ENCODE peak calls at places on chromosomes 7 and 10, in eight cellular contexts. One of them, this sample, is unnamed.
A peak's percentile ranks its signal among the peaks of the same experiment; 100 is the strongest.

GRCh38 chr7:29647020-29647654 is 83.5 kb downstream of the PRR15 start:
- DNase-seq in AG04450: no peak
- DNase-seq in suprapubic skin: no peak
- DNase-seq in cardiac muscle cell: peak; percentile 9
- DNase-seq in stomach: no peak
- DNase-seq in heart left ventricle: no peak
- DNase-seq in transverse colon: no peak
- DNase-seq in psoas muscle: no peak
- DNase-seq in this sample: no peak

GRCh38 chr7:24717247-24717622 is 40.0 kb downstream of the GSDME start:
- DNase-seq in AG04450: no peak
- DNase-seq in suprapubic skin: no peak
- DNase-seq in cardiac muscle cell: no peak
- DNase-seq in stomach: no peak
- DNase-seq in heart left ventricle: no peak
- DNase-seq in transverse colon: no peak
- DNase-seq in psoas muscle: no peak
- DNase-seq in this sample: no peak

GRCh38 chr7:27160546-27161213 is 4.2 kb upstream of the HOXA7 start:
- DNase-seq in AG04450: peak; percentile 64
- DNase-seq in suprapubic skin: peak; percentile 94
- DNase-seq in cardiac muscle cell: peak; percentile 84
- DNase-seq in stomach: peak; percentile 88
- DNase-seq in heart left ventricle: peak; percentile 85
- DNase-seq in transverse colon: peak; percentile 94
- DNase-seq in psoas muscle: peak; percentile 93
- DNase-seq in this sample: peak; percentile 93

GRCh38 chr7:107446531-107446930 is 23.3 kb upstream of the GPR22 start:
- DNase-seq in AG04450: no peak
- DNase-seq in suprapubic skin: no peak
- DNase-seq in cardiac muscle cell: no peak
- DNase-seq in stomach: no peak
- DNase-seq in heart left ventricle: no peak
- DNase-seq in transverse colon: no peak
- DNase-seq in psoas muscle: no peak
- DNase-seq in this sample: no peak

GRCh38 chr7:150742286-150742968 is 5.2 kb downstream of the GIMAP5 start:
- DNase-seq in AG04450: no peak
- DNase-seq in suprapubic skin: no peak
- DNase-seq in cardiac muscle cell: no peak
- DNase-seq in stomach: no peak
- DNase-seq in heart left ventricle: no peak
- DNase-seq in transverse colon: no peak
- DNase-seq in psoas muscle: no peak
- DNase-seq in this sample: no peak

GRCh38 chr7:78794101-78794500 is 659.4 kb downstream of the MAGI2 start:
- DNase-seq in AG04450: peak; percentile 34
- DNase-seq in suprapubic skin: no peak
- DNase-seq in cardiac muscle cell: no peak
- DNase-seq in stomach: no peak
- DNase-seq in heart left ventricle: no peak
- DNase-seq in transverse colon: no peak
- DNase-seq in psoas muscle: no peak
- DNase-seq in this sample: no peak

GRCh38 chr10:21205328-21205727 is 308.2 kb upstream of the NEBL start:
- DNase-seq in AG04450: no peak
- DNase-seq in suprapubic skin: no peak
- DNase-seq in cardiac muscle cell: no peak
- DNase-seq in stomach: no peak
- DNase-seq in heart left ventricle: no peak
- DNase-seq in transverse colon: no peak
- DNase-seq in psoas muscle: no peak
- DNase-seq in this sample: no peak

GRCh38 chr7:44224216-44224950 is 23.6 kb downstream of the YKT6 start:
- DNase-seq in AG04450: no peak
- DNase-seq in suprapubic skin: no peak
- DNase-seq in cardiac muscle cell: no peak
- DNase-seq in stomach: no peak
- DNase-seq in heart left ventricle: no peak
- DNase-seq in transverse colon: no peak
- DNase-seq in psoas muscle: peak; percentile 50
- DNase-seq in this sample: peak; percentile 20

GRCh38 chr7:15648461-15648961 is 38.0 kb downstream of the MEOX2 start:
- DNase-seq in AG04450: no peak
- DNase-seq in suprapubic skin: no peak
- DNase-seq in cardiac muscle cell: no peak
- DNase-seq in stomach: no peak
- DNase-seq in heart left ventricle: no peak
- DNase-seq in transverse colon: no peak
- DNase-seq in psoas muscle: no peak
- DNase-seq in this sample: no peak

GRCh38 chr7:28608226-28608625 is 195.9 kb downstream of the CREB5 start:
- DNase-seq in AG04450: no peak
- DNase-seq in suprapubic skin: no peak
- DNase-seq in cardiac muscle cell: no peak
- DNase-seq in stomach: no peak
- DNase-seq in heart left ventricle: no peak
- DNase-seq in transverse colon: no peak
- DNase-seq in psoas muscle: no peak
- DNase-seq in this sample: no peak

GRCh38 chr7:138125598-138126111 is 49.4 kb downstream of the AKR1D1 start:
- DNase-seq in AG04450: no peak
- DNase-seq in suprapubic skin: no peak
- DNase-seq in cardiac muscle cell: no peak
- DNase-seq in stomach: no peak
- DNase-seq in heart left ventricle: no peak
- DNase-seq in transverse colon: no peak
- DNase-seq in psoas muscle: no peak
- DNase-seq in this sample: no peak

GRCh38 chr7:26779978-26780595 is 84.3 kb downstream of the SKAP2 start:
- DNase-seq in AG04450: no peak
- DNase-seq in suprapubic skin: no peak
- DNase-seq in cardiac muscle cell: no peak
- DNase-seq in stomach: no peak
- DNase-seq in heart left ventricle: no peak
- DNase-seq in transverse colon: no peak
- DNase-seq in psoas muscle: no peak
- DNase-seq in this sample: no peak

GRCh38 chr7:21543528-21544302 is 876 bp downstream of the DNAH11 start:
- DNase-seq in AG04450: no peak
- DNase-seq in suprapubic skin: no peak
- DNase-seq in cardiac muscle cell: peak; percentile 27
- DNase-seq in stomach: no peak
- DNase-seq in heart left ventricle: no peak
- DNase-seq in transverse colon: no peak
- DNase-seq in psoas muscle: no peak
- DNase-seq in this sample: no peak

GRCh38 chr7:47847207-47847606 is 101.1 kb downstream of the PKD1L1 start:
- DNase-seq in AG04450: no peak
- DNase-seq in suprapubic skin: no peak
- DNase-seq in cardiac muscle cell: no peak
- DNase-seq in stomach: no peak
- DNase-seq in heart left ventricle: no peak
- DNase-seq in transverse colon: no peak
- DNase-seq in psoas muscle: no peak
- DNase-seq in this sample: no peak

GRCh38 chr7:149277871-149278270 is 15.9 kb downstream of the ZNF783 start:
- DNase-seq in AG04450: no peak
- DNase-seq in suprapubic skin: no peak
- DNase-seq in cardiac muscle cell: no peak
- DNase-seq in stomach: no peak
- DNase-seq in heart left ventricle: no peak
- DNase-seq in transverse colon: no peak
- DNase-seq in psoas muscle: no peak
- DNase-seq in this sample: no peak

GRCh38 chr7:70574970-70575799 is 556.8 kb upstream of the GALNT17 start:
- DNase-seq in AG04450: no peak
- DNase-seq in suprapubic skin: no peak
- DNase-seq in cardiac muscle cell: no peak
- DNase-seq in stomach: no peak
- DNase-seq in heart left ventricle: no peak
- DNase-seq in transverse colon: no peak
- DNase-seq in psoas muscle: no peak
- DNase-seq in this sample: no peak

DNA sequence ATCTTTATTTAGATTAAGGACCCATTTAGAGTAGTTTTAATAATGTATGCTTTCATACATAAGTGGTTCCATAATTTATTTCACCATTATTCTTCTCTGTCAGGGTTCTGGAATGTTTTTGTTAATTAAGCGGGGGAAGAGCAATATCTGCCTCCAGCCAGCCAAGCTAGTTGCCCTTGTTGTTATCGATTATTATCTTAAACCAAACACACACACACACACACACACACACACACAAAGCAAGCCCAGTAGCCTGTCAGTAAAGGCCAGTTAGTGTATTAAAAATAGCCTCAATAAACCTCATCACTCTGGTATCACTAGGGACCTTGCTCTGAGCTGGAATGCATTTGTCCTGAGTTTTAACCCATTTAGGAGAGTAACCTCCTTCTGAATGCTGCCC is 131.0 kb downstream of the CELF2 start:
- DNase-seq in AG04450: no peak
- DNase-seq in suprapubic skin: no peak
- DNase-seq in cardiac muscle cell: no peak
- DNase-seq in stomach: no peak
- DNase-seq in heart left ventricle: no peak
- DNase-seq in transverse colon: no peak
- DNase-seq in psoas muscle: no peak
- DNase-seq in this sample: no peak
- H3K27me3 ChIP-seq in AG04450: no peaks in the 10 kb centered on the region
- H3K27me3 ChIP-seq in suprapubic skin: no peaks in the 10 kb centered on the region
- H3K27me3 ChIP-seq in cardiac muscle cell: no peaks in the 10 kb centered on the region
- H3K27me3 ChIP-seq in stomach: no peaks in the 10 kb centered on the region
- H3K27me3 ChIP-seq in heart left ventricle: no peaks in the 10 kb centered on the region
- H3K27me3 ChIP-seq in transverse colon: no peaks in the 10 kb centered on the region
- H3K27me3 ChIP-seq in psoas muscle: no peaks in the 10 kb centered on the region
- H3K27me3 ChIP-seq in this sample: no peaks in the 10 kb centered on the region

DNA sequence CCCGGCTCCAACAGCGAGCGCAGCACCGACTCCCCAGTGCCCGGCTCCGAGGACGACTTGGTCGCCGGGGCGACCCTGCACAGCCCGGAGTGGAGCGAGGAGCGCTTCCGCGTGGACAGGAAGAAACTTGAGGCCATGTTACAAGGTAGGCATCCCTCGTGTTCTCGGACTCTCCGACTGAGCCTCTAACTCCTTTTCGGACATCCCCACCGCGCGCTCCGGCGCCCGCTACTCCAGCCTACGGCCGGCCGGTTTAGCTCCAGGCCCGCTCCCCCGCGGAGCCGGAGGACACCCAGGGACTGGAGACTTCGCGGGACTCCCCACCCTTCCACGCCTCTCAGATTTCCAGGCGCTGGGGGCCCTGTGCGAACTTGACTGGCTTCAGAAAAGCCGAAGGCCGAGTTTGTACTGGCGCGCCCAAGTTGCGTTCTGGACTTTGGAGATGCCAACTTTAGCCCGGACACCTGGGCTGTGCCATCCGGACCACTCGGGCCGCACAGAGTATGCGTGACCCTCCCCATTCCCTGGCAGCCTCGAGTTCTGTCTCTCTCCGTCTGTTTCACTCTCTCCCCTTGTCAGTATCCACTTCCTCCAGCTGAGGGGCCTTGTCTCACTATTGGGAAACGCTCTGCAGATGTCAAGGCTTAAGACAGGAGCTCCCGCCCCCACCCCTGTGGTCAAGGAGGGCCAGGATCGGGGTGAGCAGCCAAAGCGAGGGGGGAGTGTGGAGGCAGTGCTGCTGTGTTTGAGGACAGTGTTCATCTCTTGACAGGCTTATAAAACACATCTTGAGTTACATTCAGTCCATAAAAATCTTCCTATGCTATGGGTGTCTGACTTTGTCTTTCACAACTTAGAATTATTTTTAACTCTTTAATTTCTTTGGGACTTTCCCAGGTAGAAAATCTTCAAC is 773 bp downstream of the BICC1 start:
- DNase-seq in AG04450: peak; percentile 63
- DNase-seq in suprapubic skin: peak; percentile 87
- DNase-seq in cardiac muscle cell: peak; percentile 92
- DNase-seq in stomach: peak; percentile 31
- DNase-seq in heart left ventricle: peak; percentile 68
- DNase-seq in transverse colon: peak; percentile 45
- DNase-seq in psoas muscle: peak; percentile 88
- DNase-seq in this sample: peak; percentile 86
- H3K27ac ChIP-seq in AG04450: peak overlapping the region; percentile 87
- H3K27ac ChIP-seq in suprapubic skin: peak overlapping the region; percentile 91
- H3K27ac ChIP-seq in cardiac muscle cell: peak overlapping the region; percentile 74
- H3K27ac ChIP-seq in stomach: peak overlapping the region; percentile 72
- H3K27ac ChIP-seq in heart left ventricle: peak overlapping the region; percentile 87
- H3K27ac ChIP-seq in transverse colon: peak overlapping the region; percentile 82
- H3K27ac ChIP-seq in psoas muscle: peak overlapping the region; percentile 81
- H3K27ac ChIP-seq in this sample: peak overlapping the region; percentile 68

DNA sequence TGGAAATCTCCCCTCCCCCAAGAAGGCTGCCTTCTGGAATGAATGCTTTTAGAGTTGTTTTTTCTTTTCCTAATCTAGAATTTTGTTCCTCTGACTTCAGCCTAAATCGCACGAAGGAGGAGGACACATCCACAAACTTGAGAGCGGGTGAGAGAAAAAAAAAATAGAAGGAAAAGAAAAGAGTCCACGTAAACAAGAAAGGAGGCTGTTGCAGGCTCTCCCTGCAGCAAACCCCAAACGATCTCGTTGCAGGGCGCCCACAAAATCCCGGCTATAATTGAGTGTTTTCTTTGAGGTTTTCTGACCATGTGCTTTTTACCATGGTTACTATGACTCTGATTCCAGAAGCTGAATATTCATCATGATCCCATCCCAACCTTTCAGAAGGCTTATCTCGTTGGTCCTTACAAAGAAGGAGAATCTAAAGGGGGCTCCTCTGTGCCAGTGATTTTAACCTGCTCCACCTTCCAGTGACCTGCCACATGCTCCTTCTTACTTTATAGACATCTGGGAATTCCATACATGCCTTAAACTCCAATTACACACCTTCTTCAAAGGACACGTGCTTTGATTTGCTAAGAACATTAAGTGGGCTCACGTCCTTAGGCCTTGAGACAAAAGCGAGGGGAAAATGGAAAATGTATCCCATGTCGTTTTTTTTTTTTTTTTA is 5.8 kb downstream of the TWIST1 start:
- DNase-seq in AG04450: no peak
- DNase-seq in suprapubic skin: no peak
- DNase-seq in cardiac muscle cell: no peak
- DNase-seq in stomach: no peak
- DNase-seq in heart left ventricle: no peak
- DNase-seq in transverse colon: no peak
- DNase-seq in psoas muscle: no peak
- DNase-seq in this sample: no peak
- H3K27me3 ChIP-seq in AG04450: no peaks in the 10 kb centered on the region
- H3K27me3 ChIP-seq in suprapubic skin: peaks cover 90% of the 10 kb centered on the region
- H3K27me3 ChIP-seq in cardiac muscle cell: peaks cover 37% of the 10 kb centered on the region
- H3K27me3 ChIP-seq in stomach: peaks cover 7% of the 10 kb centered on the region
- H3K27me3 ChIP-seq in heart left ventricle: peaks cover 91% of the 10 kb centered on the region
- H3K27me3 ChIP-seq in transverse colon: peaks cover 99% of the 10 kb centered on the region
- H3K27me3 ChIP-seq in psoas muscle: peaks cover 23% of the 10 kb centered on the region
- H3K27me3 ChIP-seq in this sample: no peaks in the 10 kb centered on the region

DNA sequence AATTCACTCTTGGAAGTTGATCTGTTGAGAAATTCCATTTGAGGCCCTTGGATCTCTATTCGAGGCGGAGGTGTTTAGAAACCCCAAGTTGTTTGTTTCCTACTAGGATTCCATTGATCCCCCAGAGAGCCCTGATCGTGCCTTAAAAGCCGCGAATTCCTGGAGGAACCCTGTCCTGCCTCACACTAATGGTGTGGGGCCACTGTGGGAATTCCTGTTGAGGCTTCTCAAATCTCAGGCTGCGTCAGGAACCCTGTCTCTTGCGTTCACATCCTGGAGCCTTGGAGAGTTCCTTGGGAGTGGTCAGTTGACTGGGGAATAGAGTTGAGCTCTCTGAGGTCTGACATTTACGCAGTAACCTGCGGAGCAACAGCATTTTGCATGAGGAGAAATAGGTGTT is 1.2 kb downstream of the CFAP69 start:
- DNase-seq in AG04450: no peak
- DNase-seq in suprapubic skin: peak; percentile 73
- DNase-seq in cardiac muscle cell: peak; percentile 85
- DNase-seq in stomach: no peak
- DNase-seq in heart left ventricle: no peak
- DNase-seq in transverse colon: no peak
- DNase-seq in psoas muscle: no peak
- DNase-seq in this sample: no peak
- H3K27ac ChIP-seq in AG04450: no peak overlapping the region
- H3K27ac ChIP-seq in suprapubic skin: no peak overlapping the region
- H3K27ac ChIP-seq in cardiac muscle cell: no peak overlapping the region
- H3K27ac ChIP-seq in stomach: no peak overlapping the region
- H3K27ac ChIP-seq in heart left ventricle: no peak overlapping the region
- H3K27ac ChIP-seq in transverse colon: no peak overlapping the region
- H3K27ac ChIP-seq in psoas muscle: no peak overlapping the region
- H3K27ac ChIP-seq in this sample: no peak overlapping the region

This sample was measured in right cardiac atrium.